ENCODE peak calls at places on chromosome 6, in seven cellular contexts. X is SK-N-SH, H is HepG2, T is GM12878, A is H1, J is GM12892, D is K562. U is an unnamed sample.

GRCh38 chr6:137999815-138000214 is 107.4 kb downstream of the PERP start:
- DNase-seq in D (no peak), H (no peak), T (no peak), X (no peak), J (no peak), A (no peak), U (no peak)

GRCh38 chr6:38174806-38175495 is 355.4 kb downstream of the ZFAND3 start:
- DNase-seq in D (no peak), T (no peak), X (no peak), J (no peak), A (no peak), H (no peak), U (no peak)

GRCh38 chr6:105890521-105891244 is 195.5 kb upstream of the PRDM1 start:
- DNase-seq in H (no peak), J (no peak), A (no peak), T (no peak), X (no peak), D (no peak), U (no peak)

GRCh38 chr6:170069611-170070010 is 221.3 kb downstream of the DLL1 start:
- DNase-seq in X (no peak), J (no peak), D (no peak), T (no peak), H (no peak), A (no peak), U (no peak)

GRCh38 chr6:150641398-150642139 is 41.9 kb downstream of the PLEKHG1 start:
- DNase-seq in X (no peak), H (no peak), J (no peak), A (no peak), T (no peak), D (no peak), U (no peak)

GRCh38 chr6:1821188-1822183 is 211.8 kb downstream of the FOXC1 start:
- DNase-seq in D (no peak), H (peak; percentile 14), X (no peak), T (peak; percentile 4), A (no peak), J (no peak), U (no peak)

GRCh38 chr6:133724726-133725125 is 164.2 kb upstream of the TCF21 start:
- DNase-seq in T (no peak), X (no peak), D (no peak), H (no peak), A (no peak), J (no peak), U (no peak)

GRCh38 chr6:34955447-34955846 is 66.4 kb downstream of the ANKS1A start:
- DNase-seq in X (no peak), H (no peak), J (no peak), D (no peak), T (no peak), A (no peak), U (no peak)

GRCh38 chr6:159761135-159761872 is 541 bp upstream of the ACAT2 start:
- DNase-seq in A (no peak), H (peak; percentile 14), J (no peak), T (no peak), X (peak; percentile 36), D (peak; percentile 21), U (peak; percentile 8)

GRCh38 chr6:35980991-35981645 is 43.3 kb downstream of the SLC26A8 start:
- DNase-seq in H (no peak), T (no peak), J (no peak), X (no peak), D (no peak), A (no peak), U (no peak)

GRCh38 chr6:89792881-89793280 is 26.7 kb downstream of the MDN1 start:
- DNase-seq in D (peak; percentile 35), A (no peak), H (peak; percentile 52), J (no peak), T (no peak), X (peak; percentile 47), U (peak; percentile 25)

GRCh38 chr6:5817869-5818268 is 188.9 kb downstream of the NRN1 start:
- DNase-seq in H (no peak), J (no peak), D (no peak), A (no peak), T (no peak), X (no peak), U (no peak)

GRCh38 chr6:131754715-131755567 is 44.1 kb upstream of the CTAGE9 start:
- DNase-seq in D (no peak), X (no peak), A (no peak), J (no peak), T (no peak), H (peak; percentile 99), U (no peak)

GRCh38 chr6:3176562-3177355 is 19.4 kb upstream of the TUBB2A start:
- DNase-seq in A (no peak), T (no peak), X (no peak), D (peak; percentile 85), H (peak; percentile 68), J (no peak), U (no peak)

GRCh38 chr6:154508573-154509375 is 1.7 kb downstream of the CNKSR3 start:
- DNase-seq in H (peak; percentile 92), D (peak; percentile 54), J (no peak), X (peak; percentile 33), A (no peak), T (no peak), U (no peak)

GRCh38 chr6:92110390-92110789 is 1309.0 kb downstream of the EPHA7 start:
- DNase-seq in D (no peak), T (no peak), A (no peak), X (no peak), J (no peak), H (no peak), U (no peak)

GRCh38 chr6:117477988-117478852 is 4.3 kb upstream of the DCBLD1 start:
- DNase-seq in T (no peak), A (no peak), H (peak; percentile 97), D (peak; percentile 63), J (no peak), X (no peak), U (no peak)

GRCh38 chr6:6565488-6565887 is 23.0 kb upstream of the LY86 start:
- DNase-seq in H (no peak), A (no peak), T (no peak), J (no peak), X (no peak), D (no peak), U (no peak)

GRCh38 chr6:113683968-113684367 is 173.2 kb upstream of the MARCKS start:
- DNase-seq in H (no peak), D (no peak), X (no peak), J (no peak), A (no peak), T (no peak), U (no peak)

GRCh38 chr6:113680351-113680750 is 176.8 kb upstream of the MARCKS start:
- DNase-seq in H (no peak), T (no peak), J (no peak), D (no peak), X (no peak), A (no peak), U (no peak)

GRCh38 chr6:113686049-113686448 is 171.1 kb upstream of the MARCKS start:
- DNase-seq in D (no peak), H (no peak), J (no peak), T (no peak), X (no peak), A (no peak), U (no peak)

GRCh38 chr6:113690255-113690956 is 166.7 kb upstream of the MARCKS start:
- DNase-seq in H (peak; percentile 58), J (no peak), X (peak; percentile 10), T (peak; percentile 34), D (no peak), A (no peak), U (no peak)

DNA sequence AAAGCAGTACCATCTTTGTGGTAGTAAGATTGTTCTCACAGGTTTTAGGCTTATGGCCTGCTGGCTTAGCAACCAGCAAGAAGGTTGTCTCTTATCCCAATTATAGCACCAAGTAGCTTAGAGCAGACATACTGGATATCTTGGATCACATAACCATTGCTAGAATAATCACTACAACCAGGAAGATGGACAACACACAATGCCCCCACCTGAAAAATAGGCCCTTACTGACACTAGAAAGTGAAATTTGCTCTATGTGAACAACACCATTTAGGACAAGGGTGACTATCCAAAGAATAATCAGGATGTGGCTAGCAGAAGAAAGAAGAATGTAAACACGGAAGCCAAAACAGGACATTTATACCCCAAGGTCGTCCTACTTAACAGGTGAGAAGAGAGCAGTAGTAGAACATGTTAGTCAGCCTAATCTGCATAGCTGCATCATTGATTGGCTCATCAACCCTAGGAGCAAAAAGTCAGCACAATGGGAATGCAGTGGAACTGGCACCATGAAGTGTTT is 172.7 kb upstream of the MARCKS start:
- DNase-seq in A (no peak), H (peak; percentile 24), J (no peak), D (no peak), X (no peak), T (no peak), U (no peak)
- TF ChIP-seq TAF1 in A (no peak), H (no peak), J (no peak), D (no peak), X (no peak), T (no peak), U (no peak)

GRCh38 chr6:83518946-83519489 is 6.7 kb downstream of the PRSS35 start:
- DNase-seq in T (no peak), X (peak; percentile 37), H (no peak), A (no peak), J (no peak), D (no peak), U (no peak)
- TF ChIP-seq TAF1 in T (no peak), X (no peak), H (no peak), A (no peak), J (no peak), D (no peak), U (no peak)

DNA sequence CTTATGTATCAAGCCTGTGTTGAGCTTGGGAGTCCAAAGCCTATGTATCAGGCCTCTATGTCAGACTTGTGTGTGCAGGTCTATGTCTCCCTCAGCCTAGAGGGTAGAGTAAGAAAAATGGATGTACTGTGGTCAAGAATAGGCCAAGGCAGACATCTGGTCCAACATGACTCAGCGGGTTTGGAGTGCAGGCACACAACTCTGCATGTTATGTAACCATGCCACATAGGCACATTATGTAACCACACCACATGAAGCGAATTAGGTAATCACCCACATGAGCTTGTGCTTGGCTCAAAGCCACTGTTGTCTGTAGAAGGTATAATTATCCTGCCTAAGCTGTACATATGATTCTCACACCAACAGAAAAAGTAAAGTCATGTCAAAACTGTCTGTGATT is 1190.5 kb upstream of the EYS start:
- DNase-seq in D (no peak), T (no peak), H (peak; percentile 4), X (no peak), J (no peak), A (no peak), U (no peak)
- TF ChIP-seq TAF1 in D (no peak), T (no peak), H (no peak), X (no peak), J (no peak), A (no peak), U (no peak)

GRCh38 chr6:157584036-157584435 is 203.0 kb downstream of the ZDHHC14 start:
- DNase-seq in A (no peak), X (no peak), J (no peak), T (no peak), D (no peak), H (no peak), U (no peak)

GRCh38 chr6:157575436-157576145 is 194.6 kb downstream of the ZDHHC14 start:
- DNase-seq in X (no peak), D (no peak), H (no peak), J (no peak), A (no peak), T (no peak), U (no peak)

GRCh38 chr6:157574851-157575424 is 193.9 kb downstream of the ZDHHC14 start:
- DNase-seq in H (no peak), A (no peak), J (no peak), D (no peak), T (no peak), X (no peak), U (no peak)

GRCh38 chr6:157576621-157577390 is 195.8 kb downstream of the ZDHHC14 start:
- DNase-seq in H (no peak), A (no peak), X (no peak), D (no peak), J (no peak), T (no peak), U (no peak)

GRCh38 chr6:157579467-157580031 is 198.6 kb downstream of the ZDHHC14 start:
- DNase-seq in T (no peak), H (no peak), X (no peak), A (no peak), J (no peak), D (no peak), U (no peak)
- TF ChIP-seq TAF1 in T (no peak), H (no peak), X (no peak), A (no peak), J (no peak), D (no peak), U (no peak)

U was measured in GM12891.